ENCODE peak calls at places on chromosome 18, in five cellular contexts. O, U, K, Z and H are unnamed samples.

GRCh38 chr18:58337688-58338087 is 291.2 kb downstream of the ALPK2 start:
- DNase-seq in O (peak), U (no peak), K (peak), Z (no peak), H (no peak)

GRCh38 chr18:55478301-55478660 is 109.7 kb downstream of the TCF4 start:
- DNase-seq in O (no peak), U (no peak), K (peak), Z (no peak), H (no peak)

GRCh38 chr18:70005580-70005979 is 57.9 kb upstream of the CD226 start:
- DNase-seq in O (no peak), U (no peak), K (no peak), Z (no peak), H (no peak)

GRCh38 chr18:30245756-30246515 is 796.6 kb downstream of the DSC3 start:
- DNase-seq in O (no peak), U (no peak), K (no peak), Z (no peak), H (no peak)

GRCh38 chr18:8957731-8958130 is 144.8 kb upstream of the NDUFV2 start:
- DNase-seq in O (no peak), U (no peak), K (no peak), Z (no peak), H (no peak)

GRCh38 chr18:31097666-31098065 is 4.6 kb downstream of the DSC2 start:
- DNase-seq in O (no peak), U (peak), K (no peak), Z (peak), H (no peak)

GRCh38 chr18:49531678-49532153 is 30.1 kb upstream of the LIPG start:
- DNase-seq in O (no peak), U (no peak), K (no peak), Z (peak), H (no peak)

GRCh38 chr18:38167623-38168022 is 602.0 kb upstream of the CELF4 start:
- DNase-seq in O (no peak), U (no peak), K (no peak), Z (no peak), H (no peak)

GRCh38 chr18:51275712-51276473 is 78.4 kb upstream of the MEX3C start:
- DNase-seq in O (no peak), U (peak), K (peak), Z (peak), H (no peak)

GRCh38 chr18:39737869-39738268 is 2172.3 kb upstream of the CELF4 start:
- DNase-seq in O (no peak), U (no peak), K (no peak), Z (no peak), H (no peak)

GRCh38 chr18:39732918-39733317 is 2167.3 kb upstream of the CELF4 start:
- DNase-seq in O (no peak), U (peak), K (no peak), Z (no peak), H (no peak)
- TF ChIP-seq CTCF in O (no peak), U (no peak), K (no peak), Z (no peak), H (peak)

GRCh38 chr18:33761363-33761762 is 183.3 kb downstream of the ASXL3 start:
- DNase-seq in O (no peak), U (peak), K (peak), Z (no peak), H (no peak)
- TF ChIP-seq CTCF in O (peak), U (peak), K (peak), Z (no peak), H (peak)

DNA sequence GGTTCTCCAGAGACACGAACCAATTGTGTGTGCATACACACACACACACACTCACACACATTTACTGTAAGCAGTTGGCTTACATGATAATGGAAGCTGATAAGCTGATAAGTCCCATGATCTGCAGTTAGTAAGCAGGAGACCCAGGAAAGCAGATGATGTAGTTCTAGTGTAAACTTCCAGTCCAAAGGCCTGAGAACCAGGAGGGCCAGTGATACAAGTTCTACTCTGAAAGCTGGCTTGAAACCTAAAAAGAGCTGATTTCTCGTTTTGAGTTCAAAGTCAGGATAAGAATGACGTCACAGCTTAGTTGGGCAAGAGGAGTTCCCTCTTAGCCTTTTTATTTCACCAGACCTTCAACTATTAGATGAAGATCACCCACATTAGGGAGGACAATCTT is 558.8 kb upstream of the PIK3C3 start:
- DNase-seq in O (no peak), U (no peak), K (no peak), Z (no peak), H (no peak)
- TF ChIP-seq CTCF in O (no peak), U (no peak), K (no peak), Z (no peak), H (no peak)

GRCh38 chr18:45562567-45563479 is 52.5 kb upstream of the SLC14A2 start:
- DNase-seq in O (no peak), U (no peak), K (no peak), Z (peak), H (no peak)

GRCh38 chr18:45557779-45558178 is 57.5 kb upstream of the SLC14A2 start:
- DNase-seq in O (no peak), U (no peak), K (no peak), Z (no peak), H (no peak)

GRCh38 chr18:45559258-45559657 is 56.0 kb upstream of the SLC14A2 start:
- DNase-seq in O (no peak), U (no peak), K (no peak), Z (no peak), H (no peak)

GRCh38 chr18:45557296-45557695 is 58.0 kb upstream of the SLC14A2 start:
- DNase-seq in O (no peak), U (peak), K (no peak), Z (no peak), H (peak)

DNA sequence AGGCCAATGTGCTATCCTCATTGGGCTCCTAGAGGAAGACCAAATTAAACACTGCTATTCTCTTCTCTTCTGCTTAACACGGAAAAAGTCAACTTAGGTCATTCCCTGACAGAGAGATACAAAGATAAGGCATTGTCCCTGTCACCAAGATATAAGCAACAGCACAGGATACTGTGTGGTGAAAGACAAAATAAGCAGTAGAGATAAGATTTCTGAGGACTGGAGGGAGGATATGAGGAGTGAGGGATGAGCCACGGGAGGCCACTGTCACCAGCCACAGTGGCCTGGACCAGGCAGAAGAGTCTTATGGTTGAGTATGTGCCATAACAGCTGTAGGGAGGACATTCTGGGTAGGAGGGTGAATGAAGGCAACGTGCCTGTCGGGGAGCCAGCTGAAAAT is 54.4 kb upstream of the SLC14A2 start:
- DNase-seq in O (no peak), U (no peak), K (no peak), Z (no peak), H (no peak)
- TF ChIP-seq CTCF in O (no peak), U (no peak), K (no peak), Z (no peak), H (no peak)

DNA sequence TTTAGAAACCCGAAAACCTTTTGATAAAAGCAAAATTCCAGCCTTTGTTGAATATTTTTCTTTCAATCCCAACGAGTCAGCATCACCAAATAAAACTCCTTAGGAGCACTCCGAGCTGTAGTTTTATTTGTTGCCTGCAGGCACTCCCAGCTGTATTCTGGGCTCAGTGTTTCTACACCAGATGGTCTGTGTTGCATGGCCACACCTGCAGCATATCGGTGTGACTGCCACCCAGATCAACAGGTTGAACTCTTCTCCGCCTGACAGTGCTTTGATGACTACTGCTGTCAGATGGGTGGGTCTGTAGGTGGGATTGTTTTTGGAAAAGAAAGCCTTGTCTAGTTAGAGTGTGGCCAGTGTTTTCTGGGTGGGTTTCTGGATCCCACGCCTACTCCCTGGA is 32.7 kb downstream of the APCDD1 start:
- DNase-seq in O (no peak), U (no peak), K (no peak), Z (no peak), H (no peak)
- TF ChIP-seq CTCF in O (no peak), U (no peak), K (no peak), Z (no peak), H (no peak)

GRCh38 chr18:24991220-24991575 is 360.8 kb downstream of the ZNF521 start:
- DNase-seq in O (no peak), U (no peak), K (no peak), Z (no peak), H (no peak)

GRCh38 chr18:24990548-24991219 is 361.3 kb downstream of the ZNF521 start:
- DNase-seq in O (no peak), U (no peak), K (no peak), Z (no peak), H (no peak)

GRCh38 chr18:24987933-24988840 is 363.8 kb downstream of the ZNF521 start:
- DNase-seq in O (no peak), U (peak), K (no peak), Z (no peak), H (peak)

GRCh38 chr18:24991661-24992060 is 360.3 kb downstream of the ZNF521 start:
- DNase-seq in O (no peak), U (no peak), K (peak), Z (no peak), H (no peak)

DNA sequence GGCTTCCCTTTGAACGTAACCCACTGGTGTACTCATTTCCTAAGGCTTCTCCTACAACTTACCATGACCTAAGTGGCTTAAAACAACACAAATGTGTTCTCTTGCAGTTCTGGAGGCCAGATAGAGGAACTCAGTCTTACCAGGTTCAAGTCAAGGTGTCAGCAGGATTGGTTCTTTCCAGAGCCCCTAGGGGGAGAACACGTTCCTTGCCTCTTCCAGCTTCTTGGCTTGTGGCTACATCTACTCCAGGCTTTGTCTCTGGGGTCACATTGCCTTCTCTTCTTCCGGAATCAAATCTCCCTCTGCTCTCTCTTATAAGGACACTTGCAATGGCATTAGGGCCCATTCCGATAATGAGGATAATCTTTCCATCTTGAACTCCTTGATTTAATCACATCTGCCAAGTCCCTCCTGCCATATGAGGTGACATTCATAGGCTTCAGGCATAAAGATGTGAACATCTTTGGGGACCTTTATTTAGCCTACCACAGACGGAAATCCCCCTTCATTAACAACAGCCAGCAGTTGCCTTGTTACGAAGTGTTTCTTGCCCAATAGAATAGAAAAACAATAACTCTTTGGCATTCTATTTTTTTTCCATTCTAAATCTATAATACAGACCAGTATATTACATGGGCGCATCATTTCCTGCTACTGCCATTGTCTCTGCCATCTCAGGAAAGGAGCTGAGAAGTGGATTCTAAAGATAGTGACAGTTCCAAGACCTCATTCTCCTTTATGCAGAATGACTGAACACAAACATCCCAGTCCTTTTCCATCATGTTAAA is 362.0 kb downstream of the ZNF521 start:
- DNase-seq in O (no peak), U (no peak), K (no peak), Z (no peak), H (no peak)
- TF ChIP-seq CTCF in O (no peak), U (no peak), K (no peak), Z (no peak), H (no peak)